ENCODE peak calls at places on chromosomes 12 and 14, in eight cellular contexts. B is breast epithelium, W is heart right ventricle, V is OCI-LY7, U is right atrium auricular region, X is endodermal cell, M is IMR-90, N is fibroblast of lung. E is an unnamed sample.

GRCh38 chr14:95814363-95815225 is 62.0 kb upstream of the TUNAR start:
- DNase-seq in B (no peak), W (no peak), V (no peak), U (peak; percentile 42), X (no peak), M (no peak), N (no peak), E (no peak)

GRCh38 chr14:67882973-67883372 is 63.4 kb downstream of the RAD51B start:
- DNase-seq in B (no peak), W (no peak), V (no peak), U (no peak), X (no peak), M (no peak), N (no peak), E (no peak)

GRCh38 chr14:72643317-72643801 is 250.5 kb downstream of the DPF3 start:
- DNase-seq in B (peak; percentile 21), W (no peak), V (no peak), U (no peak), X (no peak), M (peak; percentile 99), N (peak; percentile 96), E (peak; percentile 15)

GRCh38 chr12:59780605-59781135 is 184.8 kb downstream of the SLC16A7 start:
- DNase-seq in B (no peak), W (no peak), V (peak; percentile 12), U (no peak), X (peak; percentile 72), M (peak; percentile 47), N (peak; percentile 71), E (no peak)

GRCh38 chr12:49957570-49957967 is 4.1 kb upstream of the AQP5 start:
- DNase-seq in B (no peak), W (no peak), V (no peak), U (no peak), X (no peak), M (no peak), N (no peak), E (no peak)

GRCh38 chr14:71579331-71579730 is 352.9 kb upstream of the RGS6 start:
- DNase-seq in B (no peak), W (no peak), V (no peak), U (no peak), X (no peak), M (no peak), N (no peak), E (no peak)

GRCh38 chr12:5648692-5649338 is 216.9 kb downstream of the NTF3 start:
- DNase-seq in B (no peak), W (no peak), V (peak; percentile 44), U (peak; percentile 30), X (peak; percentile 86), M (peak; percentile 58), N (peak; percentile 20), E (no peak)

GRCh38 chr14:68977741-68978549 is 1.2 kb downstream of the ACTN1 start:
- DNase-seq in B (peak; percentile 93), W (peak; percentile 62), V (no peak), U (no peak), X (peak; percentile 80), M (peak; percentile 95), N (peak; percentile 95), E (peak; percentile 62)

GRCh38 chr14:79551591-79551990 is 659.7 kb downstream of the DIO2 start:
- DNase-seq in B (no peak), W (no peak), V (no peak), U (no peak), X (no peak), M (no peak), N (no peak), E (no peak)

GRCh38 chr12:121209629-121210572 is at the start of gene P2RX4:
- DNase-seq in B (peak; percentile 73), W (peak; percentile 89), V (peak; percentile 90), U (peak; percentile 84), X (peak; percentile 97), M (peak; percentile 73), N (peak; percentile 77), E (peak; percentile 33)

GRCh38 chr14:70641548-70642312 is at the start of gene TTC9:
- DNase-seq in B (no peak), W (peak; percentile 29), V (peak; percentile 39), U (no peak), X (peak; percentile 80), M (no peak), N (no peak), E (no peak)

GRCh38 chr12:126247936-126248335 is 1182.7 kb downstream of the AACS start:
- DNase-seq in B (no peak), W (no peak), V (no peak), U (no peak), X (no peak), M (no peak), N (no peak), E (no peak)

GRCh38 chr14:50232276-50232642 is 881 bp upstream of the SOS2 start:
- DNase-seq in B (no peak), W (no peak), V (no peak), U (no peak), X (no peak), M (no peak), N (no peak), E (no peak)

GRCh38 chr12:59322473-59322872 is 273.4 kb upstream of the SLC16A7 start:
- DNase-seq in B (no peak), W (peak; percentile 13), V (no peak), U (no peak), X (peak; percentile 54), M (no peak), N (no peak), E (no peak)

GRCh38 chr12:83826112-83826511 is 1086.5 kb downstream of the SLC6A15 start:
- DNase-seq in B (no peak), W (no peak), V (peak; percentile 19), U (no peak), X (peak; percentile 94), M (peak; percentile 28), N (peak; percentile 49), E (no peak)

GRCh38 chr12:97404549-97404948 is 58.1 kb upstream of the RMST start:
- DNase-seq in B (no peak), W (no peak), V (peak; percentile 51), U (no peak), X (peak; percentile 90), M (peak; percentile 6), N (peak; percentile 11), E (no peak)

GRCh38 chr12:115697341-115697740 is 580.2 kb downstream of the MED13L start:
- DNase-seq in B (no peak), W (no peak), V (no peak), U (no peak), X (no peak), M (no peak), N (peak; percentile 2), E (no peak)

GRCh38 chr12:84497819-84498218 is 414.8 kb downstream of the SLC6A15 start:
- DNase-seq in B (no peak), W (no peak), V (no peak), U (no peak), X (no peak), M (no peak), N (peak; percentile 55), E (no peak)

GRCh38 chr12:2372735-2373134 is 319.9 kb downstream of the CACNA1C start:
- DNase-seq in B (peak; percentile 61), W (peak; percentile 56), V (no peak), U (no peak), X (peak; percentile 43), M (no peak), N (no peak), E (peak; percentile 49)

GRCh38 chr12:98162906-98163678 is 352.3 kb upstream of the TMPO start:
- DNase-seq in B (no peak), W (no peak), V (no peak), U (no peak), X (peak; percentile 53), M (no peak), N (no peak), E (no peak)

GRCh38 chr12:92244036-92244435 is 98.4 kb upstream of the BTG1 start:
- DNase-seq in B (peak; percentile 20), W (no peak), V (no peak), U (no peak), X (no peak), M (peak; percentile 6), N (peak; percentile 92), E (no peak)

GRCh38 chr14:101243587-101244338 is 317.5 kb upstream of the DIO3 start:
- DNase-seq in B (peak; percentile 9), W (no peak), V (no peak), U (no peak), X (peak; percentile 28), M (no peak), N (no peak), E (no peak)

GRCh38 chr14:73026243-73026844 is 562 bp downstream of the ZFYVE1 start:
- DNase-seq in B (no peak), W (no peak), V (no peak), U (no peak), X (peak; percentile 44), M (no peak), N (no peak), E (peak; percentile 4)

GRCh38 chr14:49720744-49721143 is 27.8 kb downstream of the KLHDC1 start:
- DNase-seq in B (no peak), W (no peak), V (no peak), U (no peak), X (no peak), M (no peak), N (no peak), E (no peak)

GRCh38 chr12:114995891-114996290 is 311.9 kb upstream of the TBX3 start:
- DNase-seq in B (no peak), W (no peak), V (no peak), U (no peak), X (no peak), M (peak; percentile 73), N (peak; percentile 54), E (no peak)

GRCh38 chr12:108611884-108612415 is 14.1 kb upstream of the TMEM119 start:
- DNase-seq in B (no peak), W (no peak), V (peak; percentile 73), U (no peak), X (peak; percentile 93), M (peak; percentile 89), N (peak; percentile 80), E (no peak)
- TF ChIP-seq CTCF in B (no peak), W (peak; percentile 38), V (peak; percentile 82), U (no peak), X (peak; percentile 77), M (peak; percentile 47), N (peak; percentile 30), E (no peak)

GRCh38 chr14:76314521-76314951 is 61.4 kb upstream of the ESRRB start:
- DNase-seq in B (no peak), W (no peak), V (no peak), U (no peak), X (peak; percentile 83), M (no peak), N (no peak), E (no peak)
- H3K4me1 ChIP-seq in B (no peaks in the 10 kb centered on the region), W (peaks cover 10% of the 10 kb centered on the region), V (no peaks in the 10 kb centered on the region), U (no peaks in the 10 kb centered on the region), X (peaks cover 13% of the 10 kb centered on the region), M (no peaks in the 10 kb centered on the region), N (no peaks in the 10 kb centered on the region), E (peaks cover 10% of the 10 kb centered on the region)

GRCh38 chr14:99280852-99281251 is 8.9 kb upstream of the BCL11B start:
- DNase-seq in B (no peak), W (no peak), V (no peak), U (no peak), X (peak; percentile 34), M (no peak), N (no peak), E (no peak)
- TF ChIP-seq CTCF in B (no peak), W (no peak), V (no peak), U (no peak), X (no peak), M (no peak), N (no peak), E (no peak)

GRCh38 chr12:56616244-56616643 is 13.9 kb downstream of the BAZ2A start:
- DNase-seq in B (no peak), W (no peak), V (no peak), U (no peak), X (no peak), M (no peak), N (no peak), E (no peak)
- H3K4me1 ChIP-seq in B (no peaks in the 10 kb centered on the region), W (peaks cover 7% of the 10 kb centered on the region), V (no peaks in the 10 kb centered on the region), U (no peaks in the 10 kb centered on the region), X (peaks cover 3% of the 10 kb centered on the region), M (no peaks in the 10 kb centered on the region), N (no peaks in the 10 kb centered on the region), E (peaks cover 8% of the 10 kb centered on the region)